ENCODE peak calls at places on chromosomes 1 and 21, in seven cellular contexts. X is B cell; Q is stimulated activated naive CD4-positive, alpha-beta T cell; F is AML-193; W is COR-L47; C is hepatic stellate cell; A is stimulated activated CD8-positive, alpha-beta memory T cell treated with anti-CD3 and anti-CD28 coated beads, Interleukin-15, amount 100 ng/mL, for 24 hours. K is an unnamed sample.

GRCh38 chr1:55519937-55520683 is 304.9 kb upstream of the USP24 start:
- DNase-seq in X (no peak), Q (no peak), F (no peak), W (no peak), C (no peak), A (no peak), K (no peak)

GRCh38 chr1:191760016-191760415 is 398.2 kb upstream of the RGS18 start:
- DNase-seq in X (no peak), Q (no peak), F (no peak), W (no peak), C (no peak), A (no peak), K (no peak)

GRCh38 chr1:110328274-110328673 is 10.9 kb upstream of the RBM15 start:
- DNase-seq in X (no peak), Q (no peak), F (no peak), W (no peak), C (no peak), A (no peak), K (no peak)

GRCh38 chr1:30302808-30303310 is 420.5 kb downstream of the MATN1 start:
- DNase-seq in X (no peak), Q (no peak), F (no peak), W (peak), C (no peak), A (no peak), K (no peak)

GRCh38 chr1:7403265-7404045 is 367.6 kb upstream of the VAMP3 start:
- DNase-seq in X (no peak), Q (no peak), F (no peak), W (no peak), C (no peak), A (no peak), K (no peak)

GRCh38 chr1:43121251-43121650 is 50.8 kb downstream of the EBNA1BP2 start:
- DNase-seq in X (no peak), Q (no peak), F (no peak), W (peak), C (no peak), A (no peak), K (no peak)

GRCh38 chr21:29164330-29164942 is 34.0 kb downstream of the MAP3K7CL start:
- DNase-seq in X (no peak), Q (no peak), F (peak), W (peak), C (peak), A (no peak), K (no peak)

GRCh38 chr1:178075323-178075722 is 18.6 kb upstream of the RASAL2 start:
- DNase-seq in X (no peak), Q (no peak), F (no peak), W (peak), C (no peak), A (no peak), K (no peak)

GRCh38 chr1:16120411-16120810 is 35.5 kb downstream of the EPHA2 start:
- DNase-seq in X (no peak), Q (no peak), F (no peak), W (no peak), C (no peak), A (no peak), K (no peak)

GRCh38 chr1:32618673-32619221 is 31.6 kb downstream of the ZBTB8OS start:
- DNase-seq in X (no peak), Q (no peak), F (no peak), W (peak), C (no peak), A (no peak), K (no peak)

GRCh38 chr1:56654126-56654923 is 9.2 kb downstream of the PRKAA2 start:
- DNase-seq in X (no peak), Q (no peak), F (no peak), W (no peak), C (no peak), A (no peak), K (no peak)

GRCh38 chr1:111290640-111291039 is at the start of gene CHIA:
- DNase-seq in X (no peak), Q (no peak), F (no peak), W (peak), C (no peak), A (no peak), K (no peak)